ENCODE peak calls at places on chromosomes 4 and X, in six cellular contexts. L, M, W, I, N and B are unnamed samples. For H3K4me1, the result is how much of the 10 kb centered on the place peaks cover.

GRCh38 chrX:48522291-48522690 is 683 bp downstream of the EBP start:
- DNase-seq in L (no peak), M (no peak), I (no peak), N (no peak), W (no peak), B (no peak)

GRCh38 chr4:37392540-37393255 is 148.2 kb downstream of the NWD2 start:
- DNase-seq in L (peak), W (peak), M (peak), I (peak), N (peak), B (no peak)

GRCh38 chr4:168522371-168522770 is 25.5 kb downstream of the PALLD start:
- DNase-seq in I (no peak), M (no peak), W (no peak), N (no peak), L (no peak), B (no peak)

GRCh38 chr4:111228874-111229273 is 606.0 kb upstream of the PITX2 start:
- DNase-seq in N (no peak), W (no peak), I (no peak), L (peak), M (no peak), B (no peak)

GRCh38 chrX:100829730-100830129 is 9.5 kb downstream of the CSTF2 start:
- DNase-seq in M (no peak), N (no peak), L (peak), W (no peak), I (no peak), B (no peak)

GRCh38 chr4:146105464-146105863 is 70.1 kb upstream of the LSM6 start:
- DNase-seq in M (no peak), W (peak), N (no peak), I (no peak), L (no peak), B (no peak)

GRCh38 chr4:30802622-30803323 is 82.6 kb downstream of the PCDH7 start:
- DNase-seq in L (peak), I (no peak), M (no peak), W (no peak), N (no peak), B (no peak)

GRCh38 chr4:176262243-176262642 is 6.8 kb downstream of the ASB5 start:
- DNase-seq in L (no peak), M (no peak), N (no peak), W (no peak), I (no peak), B (no peak)

GRCh38 chr4:177447417-177448004 is 5.3 kb upstream of the AGA start:
- DNase-seq in L (no peak), M (no peak), I (no peak), N (no peak), W (no peak), B (no peak)

GRCh38 chr4:80529021-80529420 is 193.5 kb downstream of the CFAP299 start:
- DNase-seq in N (no peak), L (no peak), M (no peak), W (no peak), I (no peak), B (no peak)

GRCh38 chr4:126906466-126906865 is 726.3 kb upstream of the INTU start:
- DNase-seq in N (no peak), L (no peak), W (no peak), I (no peak), M (no peak), B (no peak)

GRCh38 chr4:147843162-147843561 is 111.3 kb downstream of the ARHGAP10 start:
- DNase-seq in N (no peak), W (no peak), I (no peak), M (no peak), L (no peak), B (no peak)

GRCh38 chr4:164616961-164617360 is 137.0 kb upstream of the SMIM31 start:
- DNase-seq in W (no peak), N (no peak), M (no peak), I (no peak), L (no peak), B (no peak)

GRCh38 chrX:110049096-110049495 is 46.2 kb downstream of the TMEM164 start:
- DNase-seq in I (no peak), L (no peak), W (no peak), M (no peak), N (no peak), B (no peak)

GRCh38 chrX:28659269-28659668 is 72.0 kb downstream of the IL1RAPL1 start:
- DNase-seq in L (no peak), I (no peak), W (no peak), M (no peak), N (no peak), B (no peak)

GRCh38 chr4:157781361-157781760 is 391.5 kb downstream of the GASK1B start:
- DNase-seq in M (no peak), L (no peak), N (no peak), I (no peak), W (no peak), B (no peak)

GRCh38 chr4:152534541-152535231 is 1.2 kb downstream of the FBXW7 start:
- DNase-seq in L (peak), M (peak), W (peak), I (no peak), N (peak), B (peak)

GRCh38 chr4:13541176-13541604 is 3.1 kb downstream of the NKX3-2 start:
- DNase-seq in M (no peak), N (no peak), L (no peak), I (no peak), W (no peak), B (no peak)

GRCh38 chr4:151841107-151841506 is 80.3 kb upstream of the GATB start:
- DNase-seq in L (no peak), I (no peak), M (no peak), W (no peak), N (no peak), B (no peak)

GRCh38 chrX:72009731-72010130 is 99.1 kb downstream of the NHSL2 start:
- DNase-seq in M (no peak), L (no peak), W (no peak), N (no peak), I (no peak), B (no peak)

GRCh38 chr4:129246850-129247542 is 151.0 kb downstream of the C4orf33 start:
- DNase-seq in M (no peak), N (no peak), L (no peak), W (no peak), I (no peak), B (no peak)

GRCh38 chrX:23008431-23009099 is 8.8 kb downstream of the DDX53 start:
- DNase-seq in M (no peak), L (peak), I (no peak), N (no peak), W (no peak), B (no peak)

GRCh38 chr4:18538121-18538520 is 516.6 kb upstream of the LCORL start:
- DNase-seq in W (no peak), M (no peak), N (no peak), I (no peak), L (no peak), B (no peak)

GRCh38 chr4:188986271-188986689 is 847.0 kb downstream of the TRIML1 start:
- DNase-seq in W (no peak), L (peak), M (no peak), N (no peak), I (no peak), B (no peak)

GRCh38 chrX:39613508-39613921 is 484.2 kb downstream of the BCOR start:
- DNase-seq in M (no peak), L (peak), W (no peak), N (peak), I (no peak), B (peak)

GRCh38 chr4:107392951-107393350 is 327.1 kb downstream of the PAPSS1 start:
- DNase-seq in L (no peak), N (no peak), W (no peak), M (no peak), I (no peak), B (peak)

GRCh38 chr4:150332961-150333360 is 249.0 kb upstream of the MAB21L2 start:
- DNase-seq in L (no peak), W (no peak), M (no peak), N (no peak), I (no peak), B (no peak)

GRCh38 chrX:40933132-40934078 is 151.8 kb upstream of the USP9X start:
- DNase-seq in M (no peak), W (no peak), N (no peak), I (no peak), L (peak), B (no peak)

DNA sequence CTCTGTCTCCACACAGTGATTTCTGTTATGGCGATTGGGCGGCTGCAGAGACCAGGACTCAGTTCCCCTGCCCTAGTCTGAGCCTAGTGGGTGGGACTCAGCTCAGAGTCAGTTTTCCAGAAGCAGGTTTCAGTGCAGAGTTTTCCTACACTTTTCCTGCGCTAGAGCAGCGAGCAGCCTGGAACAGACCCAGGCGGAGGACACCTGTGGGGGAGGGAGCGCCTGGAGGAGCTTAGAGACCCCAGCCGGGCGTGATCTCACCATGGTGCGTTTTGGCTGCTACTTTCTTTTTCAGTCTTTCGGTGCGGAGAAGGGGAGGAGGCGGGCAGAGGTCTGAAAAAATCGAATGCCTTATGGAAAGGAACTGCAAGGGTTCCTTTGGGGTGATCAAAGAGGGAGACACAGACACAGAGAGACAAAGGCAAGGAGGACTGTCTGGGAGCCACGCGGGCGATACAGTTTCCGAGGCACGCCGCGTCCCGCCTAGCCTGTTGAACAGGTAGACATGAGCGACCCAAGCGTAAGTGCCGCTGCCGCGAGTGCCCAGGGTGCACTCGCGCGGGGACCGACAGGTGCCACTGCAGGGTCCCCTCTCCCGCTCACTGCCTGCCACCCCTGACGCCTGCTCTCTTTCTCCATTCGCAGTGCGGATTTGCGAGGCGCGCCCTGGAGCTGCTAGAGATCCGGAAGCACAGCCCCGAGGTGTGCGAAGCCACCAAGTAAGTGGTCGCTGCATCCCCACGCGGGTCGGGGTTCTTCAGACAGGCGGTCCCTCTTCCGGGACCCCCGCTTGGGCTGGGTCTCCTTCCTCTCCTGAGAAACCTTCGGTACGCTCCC is at the start of gene GUCY1A1:
- DNase-seq in I (no peak), L (peak), N (peak), W (peak), M (peak), B (peak)
- H3K4me3 ChIP-seq in I (peak), L (peak), N (peak), W (peak), M (peak), B (peak)

GRCh38 chr4:38703625-38704024 is 39.6 kb downstream of the KLF3 start:
- DNase-seq in L (no peak), I (no peak), M (no peak), W (no peak), N (no peak), B (no peak)
- TF ChIP-seq CTCF in L (no peak), I (no peak), M (no peak), W (no peak), N (no peak), B (no peak)

DNA sequence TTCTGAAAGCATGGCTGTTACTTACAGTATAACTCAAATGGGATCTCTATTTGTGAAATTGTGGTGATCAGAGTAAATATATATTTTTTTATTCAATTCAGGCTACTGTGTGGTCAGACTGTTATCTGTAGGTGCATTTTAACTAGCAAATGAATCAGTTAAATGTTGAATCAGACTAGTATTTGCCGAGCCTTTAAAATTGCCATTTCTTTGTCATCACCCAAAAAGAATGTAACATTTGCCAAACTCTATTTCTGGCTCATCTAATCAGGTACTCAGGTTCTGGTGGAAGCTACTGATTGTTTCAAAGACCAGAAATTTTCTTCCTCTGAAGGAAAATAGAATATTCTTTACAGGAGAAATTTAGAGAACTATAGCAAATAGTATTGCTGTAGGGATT is 1.8 kb upstream of the NAA15 start:
- DNase-seq in N (no peak), W (no peak), I (no peak), M (no peak), L (peak), B (no peak)
- H3K4me1 ChIP-seq in N (under half), W (under half), I (under half), M (under half), L (under half), B (under half)

GRCh38 chr4:153661215-153661822 is 22.8 kb upstream of the TLR2 start:
- DNase-seq in W (no peak), L (no peak), N (no peak), I (no peak), M (no peak), B (no peak)
- H3K4me3 ChIP-seq in W (no peak), L (no peak), N (no peak), I (no peak), M (no peak), B (no peak)

GRCh38 chrX:74461384-74461783 is 40.1 kb downstream of the SLC16A2 start:
- DNase-seq in L (no peak), M (no peak), I (no peak), W (no peak), N (no peak), B (no peak)

GRCh38 chrX:74464722-74465121 is 43.4 kb downstream of the SLC16A2 start:
- DNase-seq in I (no peak), M (no peak), L (no peak), N (no peak), W (no peak), B (no peak)

GRCh38 chrX:74453178-74453577 is 31.9 kb downstream of the SLC16A2 start:
- DNase-seq in N (no peak), W (no peak), M (no peak), L (no peak), I (no peak), B (no peak)

GRCh38 chrX:74458738-74459137 is 37.4 kb downstream of the SLC16A2 start:
- DNase-seq in W (no peak), M (no peak), L (peak), I (no peak), N (no peak), B (no peak)
- TF ChIP-seq CTCF in W (no peak), M (no peak), L (no peak), I (no peak), N (no peak), B (no peak)

GRCh38 chr4:85682391-85682790 is 207.4 kb downstream of the ARHGAP24 start:
- DNase-seq in M (no peak), N (no peak), L (no peak), W (no peak), I (no peak), B (no peak)

GRCh38 chr4:85672959-85673358 is 198.0 kb downstream of the ARHGAP24 start:
- DNase-seq in M (no peak), N (no peak), L (no peak), W (no peak), I (no peak), B (no peak)

GRCh38 chr4:85681194-85681803 is 206.3 kb downstream of the ARHGAP24 start:
- DNase-seq in N (peak), L (peak), W (peak), I (no peak), M (no peak), B (no peak)

GRCh38 chr4:85673540-85673939 is 198.6 kb downstream of the ARHGAP24 start:
- DNase-seq in W (no peak), L (no peak), N (no peak), I (no peak), M (no peak), B (no peak)

DNA sequence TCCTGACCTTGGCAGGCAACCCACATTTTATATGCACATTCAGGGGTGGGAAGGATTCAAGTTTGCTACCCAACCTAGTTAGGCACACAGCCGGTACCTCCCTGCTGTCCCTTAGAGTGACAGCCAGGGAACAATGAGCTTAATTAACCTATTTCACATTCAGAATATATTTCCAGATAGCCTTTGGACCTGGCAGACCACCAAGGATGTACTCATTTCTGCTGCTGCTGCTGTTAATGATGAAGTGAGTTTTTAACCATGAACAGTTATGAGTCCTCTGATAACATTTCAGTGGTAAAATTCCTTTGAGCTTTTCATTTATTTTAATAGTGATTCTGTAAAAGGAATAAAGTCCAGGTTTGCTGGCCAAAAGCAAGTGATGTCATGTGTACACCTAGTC is 202.3 kb downstream of the ARHGAP24 start:
- DNase-seq in M (no peak), I (no peak), L (peak), N (no peak), W (no peak), B (no peak)
- H3K4me1 ChIP-seq in M (under half), I (under half), L (under half), N (under half), W (under half), B (under half)

GRCh38 chr4:8860096-8860891 is 11.3 kb downstream of the HMX1 start:
- DNase-seq in L (no peak), N (no peak), M (no peak), W (no peak), I (no peak), B (no peak)

GRCh38 chr4:8861576-8862279 is 9.9 kb downstream of the HMX1 start:
- DNase-seq in M (no peak), I (no peak), N (no peak), L (no peak), W (no peak), B (no peak)

GRCh38 chr4:8862334-8862733 is 9.3 kb downstream of the HMX1 start:
- DNase-seq in L (no peak), I (no peak), W (no peak), N (no peak), M (no peak), B (no peak)

GRCh38 chr4:8859550-8860095 is 12.0 kb downstream of the HMX1 start:
- DNase-seq in I (no peak), L (no peak), N (no peak), W (no peak), M (no peak), B (peak)

GRCh38 chr4:8860892-8861575 is 10.6 kb downstream of the HMX1 start:
- DNase-seq in L (no peak), M (no peak), I (no peak), N (no peak), W (no peak), B (no peak)
- H3K4me3 ChIP-seq in L (no peak), M (peak), I (no peak), N (no peak), W (peak), B (no peak)